ENCODE peak calls at places on chromosomes 12 and 14, in six cellular contexts. One of them, this sample, is unnamed.

GRCh38 chr12:26979733-26980132 is 34.5 kb downstream of the TM7SF3 start:
- DNase-seq in fibroblast of mammary gland: no peak
- DNase-seq in smooth muscle cell of the brain vasculature: no peak
- DNase-seq in astrocyte: no peak
- DNase-seq in activated T-cell treated with anti-CD3 and anti-CD28 coated beads for 48 hours: no peak
- DNase-seq in HT-29: no peak
- DNase-seq in this sample: no peak

GRCh38 chr12:13087766-13088165 is 15.7 kb downstream of the GSG1 start:
- DNase-seq in fibroblast of mammary gland: no peak
- DNase-seq in smooth muscle cell of the brain vasculature: no peak
- DNase-seq in astrocyte: no peak
- DNase-seq in activated T-cell treated with anti-CD3 and anti-CD28 coated beads for 48 hours: no peak
- DNase-seq in HT-29: no peak
- DNase-seq in this sample: no peak

GRCh38 chr14:58873228-58873953 is 235.6 kb downstream of the DACT1 start:
- DNase-seq in fibroblast of mammary gland: no peak
- DNase-seq in smooth muscle cell of the brain vasculature: no peak
- DNase-seq in astrocyte: no peak
- DNase-seq in activated T-cell treated with anti-CD3 and anti-CD28 coated beads for 48 hours: no peak
- DNase-seq in HT-29: peak; percentile 59
- DNase-seq in this sample: no peak

GRCh38 chr12:27984275-27984674 is 11.7 kb upstream of the PTHLH start:
- DNase-seq in fibroblast of mammary gland: peak; percentile 54
- DNase-seq in smooth muscle cell of the brain vasculature: no peak
- DNase-seq in astrocyte: peak; percentile 92
- DNase-seq in activated T-cell treated with anti-CD3 and anti-CD28 coated beads for 48 hours: no peak
- DNase-seq in HT-29: no peak
- DNase-seq in this sample: peak; percentile 95

GRCh38 chr14:71355324-71356201 is 448.3 kb downstream of the PCNX1 start:
- DNase-seq in fibroblast of mammary gland: peak; percentile 62
- DNase-seq in smooth muscle cell of the brain vasculature: no peak
- DNase-seq in astrocyte: peak; percentile 86
- DNase-seq in activated T-cell treated with anti-CD3 and anti-CD28 coated beads for 48 hours: no peak
- DNase-seq in HT-29: no peak
- DNase-seq in this sample: no peak

GRCh38 chr14:91331761-91332447 is 85.7 kb downstream of the CCDC88C start:
- DNase-seq in fibroblast of mammary gland: no peak
- DNase-seq in smooth muscle cell of the brain vasculature: no peak
- DNase-seq in astrocyte: no peak
- DNase-seq in activated T-cell treated with anti-CD3 and anti-CD28 coated beads for 48 hours: no peak
- DNase-seq in HT-29: peak; percentile 9
- DNase-seq in this sample: no peak

GRCh38 chr12:123237646-123238329 is 4.6 kb downstream of the MTRFR start:
- DNase-seq in fibroblast of mammary gland: peak; percentile 76
- DNase-seq in smooth muscle cell of the brain vasculature: peak; percentile 46
- DNase-seq in astrocyte: peak; percentile 22
- DNase-seq in activated T-cell treated with anti-CD3 and anti-CD28 coated beads for 48 hours: peak; percentile 46
- DNase-seq in HT-29: peak; percentile 72
- DNase-seq in this sample: peak; percentile 71

GRCh38 chr14:104602933-104603325 is 1.6 kb downstream of the TMEM179 start:
- DNase-seq in fibroblast of mammary gland: no peak
- DNase-seq in smooth muscle cell of the brain vasculature: no peak
- DNase-seq in astrocyte: no peak
- DNase-seq in activated T-cell treated with anti-CD3 and anti-CD28 coated beads for 48 hours: no peak
- DNase-seq in HT-29: no peak
- DNase-seq in this sample: no peak

GRCh38 chr12:50066402-50066801 is 9.0 kb downstream of the ASIC1 start:
- DNase-seq in fibroblast of mammary gland: peak; percentile 79
- DNase-seq in smooth muscle cell of the brain vasculature: no peak
- DNase-seq in astrocyte: peak; percentile 79
- DNase-seq in activated T-cell treated with anti-CD3 and anti-CD28 coated beads for 48 hours: no peak
- DNase-seq in HT-29: no peak
- DNase-seq in this sample: peak; percentile 72

GRCh38 chr12:112122823-112123690 is 2.3 kb upstream of the TRAFD1 start:
- DNase-seq in fibroblast of mammary gland: peak; percentile 84
- DNase-seq in smooth muscle cell of the brain vasculature: peak; percentile 36
- DNase-seq in astrocyte: peak; percentile 53
- DNase-seq in activated T-cell treated with anti-CD3 and anti-CD28 coated beads for 48 hours: no peak
- DNase-seq in HT-29: no peak
- DNase-seq in this sample: peak; percentile 39

GRCh38 chr14:20564501-20564997 is 3.7 kb upstream of the RNASE9 start:
- DNase-seq in fibroblast of mammary gland: no peak
- DNase-seq in smooth muscle cell of the brain vasculature: no peak
- DNase-seq in astrocyte: no peak
- DNase-seq in activated T-cell treated with anti-CD3 and anti-CD28 coated beads for 48 hours: no peak
- DNase-seq in HT-29: no peak
- DNase-seq in this sample: no peak

GRCh38 chr12:11580125-11580751 is 69.2 kb upstream of the ETV6 start:
- DNase-seq in fibroblast of mammary gland: peak; percentile 74
- DNase-seq in smooth muscle cell of the brain vasculature: peak; percentile 69
- DNase-seq in astrocyte: peak; percentile 84
- DNase-seq in activated T-cell treated with anti-CD3 and anti-CD28 coated beads for 48 hours: no peak
- DNase-seq in HT-29: no peak
- DNase-seq in this sample: peak; percentile 18

This sample was measured in LHCN-M2.